ENCODE peak calls at places on chromosomes 5 and 9, in four cellular contexts. I is spleen, X is aorta, M is fibroblast of pulmonary artery. D is an unnamed sample.

GRCh38 chr5:137336161-137336560 is 163.0 kb downstream of the SPOCK1 start:
- DNase-seq in I (no peak), M (no peak), X (no peak), D (no peak)

GRCh38 chr5:377326-377981 is 55.9 kb downstream of the AHRR start:
- DNase-seq in M (no peak), X (peak), I (peak), D (peak)

GRCh38 chr9:125440411-125440810 is 178.8 kb downstream of the GAPVD1 start:
- DNase-seq in X (no peak), I (no peak), M (no peak), D (no peak)

GRCh38 chr5:132802044-132802684 is 10.9 kb upstream of the SOWAHA start:
- DNase-seq in M (no peak), I (no peak), X (no peak), D (no peak)

GRCh38 chr5:169289520-169289919 is 11.4 kb downstream of the SLIT3 start:
- DNase-seq in I (no peak), X (no peak), M (no peak), D (no peak)

GRCh38 chr9:136332482-136332983 is 5.2 kb downstream of the GPSM1 start:
- DNase-seq in M (no peak), I (no peak), X (no peak), D (no peak)

GRCh38 chr9:69121155-69122085 is 52.7 kb upstream of the TJP2 start:
- DNase-seq in I (peak), M (peak), X (peak), D (no peak)

GRCh38 chr5:149309354-149309753 is 35.9 kb upstream of the GRPEL2 start:
- DNase-seq in M (no peak), X (no peak), I (no peak), D (no peak)

GRCh38 chr9:131889437-131890244 is 149.8 kb upstream of the RAPGEF1 start:
- DNase-seq in X (no peak), I (no peak), M (no peak), D (no peak)

GRCh38 chr5:149135536-149136201 is 5.6 kb upstream of the ABLIM3 start:
- DNase-seq in M (peak), I (no peak), X (no peak), D (no peak)

GRCh38 chr9:125544988-125545651 is 161.9 kb downstream of the MAPKAP1 start:
- DNase-seq in X (peak), M (peak), I (no peak), D (no peak)

GRCh38 chr5:59685131-59685530 is 208.4 kb downstream of the PDE4D start:
- DNase-seq in X (no peak), I (no peak), M (no peak), D (no peak)

GRCh38 chr9:84140535-84141101 is 160.0 kb downstream of the RMI1 start:
- DNase-seq in X (peak), M (peak), I (peak), D (no peak)

GRCh38 chr5:59241119-59241518 is 652.4 kb downstream of the PDE4D start:
- DNase-seq in M (no peak), X (no peak), I (no peak), D (no peak)

GRCh38 chr5:151868451-151868850 is 56.2 kb downstream of the GLRA1 start:
- DNase-seq in I (no peak), M (no peak), X (no peak), D (no peak)

GRCh38 chr9:128724744-128725211 is 851 bp upstream of the ZDHHC12 start:
- DNase-seq in I (peak), M (peak), X (peak), D (peak)

GRCh38 chr5:36619012-36619635 is 12.7 kb downstream of the SLC1A3 start:
- DNase-seq in M (no peak), I (no peak), X (no peak), D (no peak)

GRCh38 chr5:40410231-40410861 is 269.4 kb upstream of the PTGER4 start:
- DNase-seq in M (peak), I (no peak), X (no peak), D (no peak)

GRCh38 chr9:21674894-21675293 is 127.5 kb upstream of the MTAP start:
- DNase-seq in M (no peak), I (no peak), X (no peak), D (no peak)

GRCh38 chr9:1217076-1217475 is 166.9 kb downstream of the DMRT2 start:
- DNase-seq in X (no peak), M (no peak), I (no peak), D (no peak)

GRCh38 chr9:7115606-7116005 is 357.8 kb downstream of the KDM4C start:
- DNase-seq in M (peak), X (no peak), I (no peak), D (no peak)

GRCh38 chr5:16304846-16305245 is 125.3 kb upstream of the MARCHF11 start:
- DNase-seq in M (no peak), X (no peak), I (no peak), D (no peak)

GRCh38 chr9:31574006-31574750 is 810.3 kb upstream of the ACO1 start:
- DNase-seq in M (peak), X (no peak), I (no peak), D (no peak)

GRCh38 chr9:4774209-4774608 is 18.5 kb upstream of the RCL1 start:
- DNase-seq in I (no peak), M (peak), X (no peak), D (peak)

GRCh38 chr5:168884040-168884439 is 304.9 kb upstream of the PANK3 start:
- DNase-seq in X (no peak), M (no peak), I (no peak), D (no peak)

GRCh38 chr9:33418090-33418489 is 15.7 kb upstream of the AQP7 start:
- DNase-seq in M (no peak), I (no peak), X (no peak), D (no peak)

GRCh38 chr5:35430381-35431162 is 187.1 kb upstream of the SPEF2 start:
- DNase-seq in I (no peak), M (no peak), X (no peak), D (no peak)

GRCh38 chr5:159961176-159961689 is 45.0 kb downstream of the ADRA1B start:
- DNase-seq in I (no peak), X (no peak), M (no peak), D (no peak)

GRCh38 chr5:74465724-74466123 is 174.8 kb downstream of the ENC1 start:
- DNase-seq in I (no peak), M (no peak), X (no peak), D (no peak)

GRCh38 chr9:97640290-97640689 is 6.7 kb downstream of the NCBP1 start:
- DNase-seq in X (no peak), I (no peak), M (peak), D (no peak)

GRCh38 chr9:81076131-81076530 is 613.2 kb downstream of the TLE1 start:
- DNase-seq in X (no peak), M (no peak), I (no peak), D (no peak)

GRCh38 chr5:159156839-159157238 is 52.5 kb downstream of the RNF145 start:
- DNase-seq in X (no peak), M (peak), I (no peak), D (no peak)

GRCh38 chr9:70083429-70083828 is 39.8 kb downstream of the MAMDC2 start:
- DNase-seq in I (no peak), X (no peak), M (peak), D (no peak)

GRCh38 chr5:176629853-176630680 is at the start of the genes EIF4E1B and SNCB:
- DNase-seq in M (peak), I (peak), X (no peak), D (no peak)

GRCh38 chr9:134887686-134888602 is 7.3 kb downstream of the FCN2 start:
- DNase-seq in M (no peak), I (no peak), X (no peak), D (no peak)

GRCh38 chr5:180799902-180800801 is 2.5 kb downstream of the MGAT1 start:
- DNase-seq in I (no peak), M (peak), X (no peak), D (no peak)

GRCh38 chr9:19379697-19380046 is 364 bp downstream of the RPS6 start:
- DNase-seq in I (peak), M (peak), X (peak), D (no peak)

DNA sequence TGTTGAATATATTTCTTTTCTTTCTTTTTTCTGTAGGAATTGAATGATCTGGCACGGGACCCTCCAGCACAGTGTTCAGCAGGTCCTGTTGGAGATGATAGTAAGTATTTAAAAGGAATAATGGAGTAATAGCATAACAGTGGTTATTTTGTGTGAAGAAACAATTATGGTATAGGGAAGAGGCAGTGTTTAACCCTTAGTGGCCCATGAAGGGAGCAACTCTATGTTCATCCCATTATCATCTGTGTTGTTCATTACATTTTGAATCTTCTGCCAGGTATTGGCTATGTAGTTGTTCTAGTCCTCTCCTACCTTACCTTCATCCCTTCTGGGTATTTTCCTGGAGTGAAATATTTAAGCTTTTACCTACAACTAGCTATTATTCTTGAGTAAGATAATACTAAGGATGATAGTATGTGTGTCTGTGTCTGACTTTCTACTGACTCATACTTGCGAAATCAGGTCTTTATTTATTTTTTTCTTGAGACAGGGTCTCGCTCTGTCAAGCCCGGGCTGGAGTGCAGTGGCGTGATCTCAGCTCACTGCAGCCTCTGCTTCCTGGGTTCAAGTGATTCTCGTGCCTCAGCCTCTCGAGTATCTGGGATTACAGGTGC is 39.3 kb downstream of the UBE2D2 start:
- DNase-seq in I (no peak), X (no peak), M (peak), D (no peak)
- H3K4me3 ChIP-seq in I (no peak), X (no peak), M (no peak), D (no peak)

GRCh38 chr9:111034573-111035539 is 3.4 kb downstream of the LPAR1 start:
- DNase-seq in M (peak), X (no peak), I (no peak), D (no peak)
- H3K4me3 ChIP-seq in M (peak), X (no peak), I (no peak), D (no peak)

DNA sequence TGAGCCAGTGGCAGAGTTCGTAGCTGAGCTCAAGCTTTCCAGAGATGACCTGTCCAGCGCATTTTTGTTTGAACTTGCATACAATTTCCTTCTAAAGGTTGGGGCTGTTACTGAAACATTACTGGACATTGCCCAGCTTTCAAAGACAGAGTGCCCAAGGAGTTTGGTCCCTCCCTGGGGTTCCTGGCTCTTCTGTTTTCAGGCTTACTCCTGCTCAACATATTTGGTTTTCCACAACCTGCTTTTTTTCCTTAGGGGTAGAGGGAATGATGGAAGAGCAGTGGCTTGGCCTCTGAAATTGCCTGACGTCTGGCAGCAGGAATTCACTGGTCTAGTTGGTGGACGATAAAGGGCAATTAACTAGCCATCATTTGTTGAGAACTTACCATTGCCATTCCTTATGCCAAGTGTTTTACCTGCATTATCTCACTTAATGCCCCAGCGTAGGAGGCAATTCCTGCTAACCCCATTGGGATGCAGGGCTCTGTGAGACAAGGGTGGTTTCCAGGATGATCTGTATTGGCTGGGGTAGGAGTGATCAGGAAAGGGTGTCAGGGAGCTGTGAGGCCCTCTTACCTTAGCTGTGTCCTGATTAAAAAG is 1.2 kb downstream of the RGS3 start:
- DNase-seq in I (no peak), X (no peak), M (no peak), D (peak)
- H3K4me3 ChIP-seq in I (no peak), X (peak), M (no peak), D (peak)

GRCh38 chr5:118007262-118007661 is 981.1 kb downstream of the DTWD2 start:
- DNase-seq in I (no peak), M (peak), X (no peak), D (no peak)
- H3K4me3 ChIP-seq in I (no peak), M (no peak), X (no peak), D (no peak)

DNA sequence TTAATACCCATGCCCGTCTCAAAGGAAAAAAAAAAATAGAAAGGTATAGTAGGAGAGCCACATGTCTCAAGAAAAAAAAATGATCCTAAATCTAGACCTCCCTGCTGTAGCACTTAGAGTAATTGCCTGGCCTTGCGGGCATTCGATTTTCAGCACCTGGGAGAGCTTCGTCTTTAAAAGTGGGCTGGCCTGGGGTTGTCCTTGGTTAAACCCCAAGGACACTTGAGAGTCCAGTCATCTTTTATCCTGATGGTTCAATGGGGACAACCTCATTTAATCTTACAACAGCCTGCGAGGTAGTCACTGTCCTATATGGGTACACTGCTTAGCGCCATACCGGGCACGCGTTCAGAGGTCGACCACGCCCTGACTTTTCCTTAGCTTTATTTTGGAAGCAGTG is 60.1 kb downstream of the MAT2B start:
- DNase-seq in X (no peak), M (peak), I (no peak), D (no peak)
- H3K4me3 ChIP-seq in X (no peak), M (peak), I (peak), D (peak)

DNA sequence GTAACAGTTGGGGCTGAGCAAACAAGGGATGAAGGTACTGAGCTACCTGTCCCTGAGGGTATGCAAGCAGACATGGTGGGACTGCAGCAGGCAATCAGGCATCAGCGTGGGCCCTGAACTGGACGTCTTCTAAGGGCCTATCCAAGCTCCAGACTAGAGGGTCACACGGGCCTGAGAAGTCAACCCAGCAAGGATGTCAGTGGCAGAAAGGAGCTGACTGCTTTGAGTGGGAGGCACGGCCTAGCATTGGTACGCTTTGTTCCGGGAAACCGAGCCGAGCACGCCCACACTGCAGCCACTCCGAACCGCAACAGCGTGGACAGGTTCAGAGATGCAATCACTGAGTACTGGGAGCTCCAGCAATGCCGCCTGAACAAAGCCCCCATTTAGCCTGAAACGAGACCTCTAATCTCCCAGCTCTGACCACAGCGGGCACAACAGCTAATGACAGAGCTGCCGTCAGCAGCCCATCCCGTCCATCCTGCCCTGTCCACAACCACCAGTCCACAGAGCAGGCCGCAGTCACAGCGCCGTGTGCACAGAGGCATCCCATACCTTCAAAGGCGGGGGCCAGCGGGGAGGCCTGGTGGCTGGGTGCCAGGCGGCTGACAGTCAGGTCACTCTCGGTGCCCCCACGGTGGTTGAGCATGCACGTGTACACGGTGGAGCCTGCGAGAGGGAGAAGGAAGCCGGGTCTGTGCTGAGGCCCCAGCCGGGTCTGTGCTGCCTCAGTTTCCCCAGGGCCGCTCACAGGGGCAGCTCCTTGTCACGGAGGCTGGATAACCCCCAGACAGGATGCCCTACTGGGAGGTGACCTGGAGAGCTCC is 44.2 kb downstream of the SARDH start:
- DNase-seq in M (no peak), I (no peak), X (peak), D (no peak)
- H3K4me3 ChIP-seq in M (no peak), I (no peak), X (no peak), D (no peak)

GRCh38 chr9:36207546-36208012 is 16.9 kb downstream of the CLTA start:
- DNase-seq in I (no peak), X (no peak), M (peak), D (no peak)
- H3K4me3 ChIP-seq in I (no peak), X (no peak), M (no peak), D (no peak)

GRCh38 chr9:96020300-96020821 is 144.9 kb downstream of the ERCC6L2 start:
- DNase-seq in M (no peak), I (no peak), X (no peak), D (no peak)
- H3K4me3 ChIP-seq in M (peak), I (peak), X (peak), D (peak)

GRCh38 chr9:36489453-36489852 is 83.2 kb upstream of the MELK start:
- DNase-seq in M (no peak), I (no peak), X (no peak), D (no peak)
- H3K4me3 ChIP-seq in M (no peak), I (no peak), X (no peak), D (no peak)

GRCh38 chr9:16709936-16710335 is 160.5 kb downstream of the BNC2 start:
- DNase-seq in X (no peak), I (no peak), M (no peak), D (no peak)

GRCh38 chr9:16710888-16711287 is 159.6 kb downstream of the BNC2 start:
- DNase-seq in X (no peak), I (no peak), M (no peak), D (no peak)

GRCh38 chr9:16705121-16705604 is 165.3 kb downstream of the BNC2 start:
- DNase-seq in I (no peak), M (peak), X (peak), D (peak)

GRCh38 chr9:16712800-16713199 is 157.7 kb downstream of the BNC2 start:
- DNase-seq in I (no peak), M (no peak), X (no peak), D (no peak)

DNA sequence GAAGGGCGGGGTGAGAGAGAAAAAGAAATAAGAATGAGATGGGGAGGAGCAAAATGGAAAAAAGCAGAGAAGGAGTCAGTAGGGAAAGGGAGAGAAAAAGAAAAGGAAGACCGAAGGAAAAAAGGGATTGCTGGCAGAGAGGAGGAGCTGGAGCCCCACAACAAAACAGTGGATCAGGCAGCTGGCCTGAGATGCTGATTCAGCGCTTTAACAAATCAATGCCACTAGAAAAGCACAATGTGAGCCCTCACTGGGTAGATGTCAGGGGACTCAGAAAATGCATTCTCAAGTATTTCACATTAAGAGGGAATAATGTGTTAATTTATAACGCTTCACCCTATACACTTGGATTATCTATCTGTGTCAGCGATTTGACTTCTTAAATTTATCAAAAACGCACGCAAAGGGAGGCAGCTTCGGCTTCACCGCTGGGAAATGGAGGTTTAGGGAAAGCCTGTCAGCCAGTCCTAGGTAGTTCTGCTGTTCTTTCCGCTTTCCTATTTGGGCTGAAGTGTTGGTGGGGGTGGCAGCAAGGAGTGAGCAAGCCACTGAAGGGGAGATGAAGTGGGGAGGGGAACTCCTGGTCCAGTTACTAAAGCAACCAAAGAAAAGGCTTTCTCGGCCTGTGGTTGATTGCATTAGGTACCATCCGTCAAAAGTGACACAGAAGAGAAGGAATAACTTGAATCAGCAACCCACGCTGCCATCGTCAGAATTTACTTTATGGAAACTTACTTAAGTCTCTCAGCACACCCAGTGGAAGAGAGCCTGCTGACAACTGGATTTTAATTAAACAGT is 161.6 kb downstream of the BNC2 start:
- DNase-seq in I (no peak), X (no peak), M (no peak), D (no peak)
- H3K4me3 ChIP-seq in I (no peak), X (no peak), M (no peak), D (no peak)

D was measured in sigmoid colon.